ENCODE peak calls at places on chromosomes 7 and 10, in five cellular contexts. One of them, this sample, is unnamed.

GRCh38 chr10:34168429-34168828 is 646.7 kb downstream of the PARD3 start:
- DNase-seq in mesenchymal stem cell: no peak
- DNase-seq in trophoblast cell: no peak
- DNase-seq in H1: no peak
- DNase-seq in H9: no peak
- DNase-seq in this sample: no peak

GRCh38 chr7:42337225-42337905 is 100.4 kb upstream of the GLI3 start:
- DNase-seq in trophoblast cell: no peak
- DNase-seq in H9: no peak
- DNase-seq in H1: no peak
- DNase-seq in mesenchymal stem cell: no peak
- DNase-seq in this sample: no peak

GRCh38 chr10:15652757-15653156 is 67.0 kb downstream of the ITGA8 start:
- DNase-seq in trophoblast cell: no peak
- DNase-seq in mesenchymal stem cell: no peak
- DNase-seq in H9: no peak
- DNase-seq in H1: no peak
- DNase-seq in this sample: no peak

GRCh38 chr10:88507380-88507779 is 75.7 kb downstream of the RNLS start:
- DNase-seq in H9: no peak
- DNase-seq in H1: no peak
- DNase-seq in mesenchymal stem cell: no peak
- DNase-seq in trophoblast cell: no peak
- DNase-seq in this sample: no peak

GRCh38 chr10:15813415-15813814 is 46.9 kb downstream of the MINDY3 start:
- DNase-seq in trophoblast cell: no peak
- DNase-seq in H9: no peak
- DNase-seq in H1: no peak
- DNase-seq in mesenchymal stem cell: peak
- DNase-seq in this sample: no peak

GRCh38 chr10:43394868-43395267 is 14.1 kb downstream of the HNRNPF start:
- DNase-seq in H1: no peak
- DNase-seq in H9: no peak
- DNase-seq in trophoblast cell: no peak
- DNase-seq in mesenchymal stem cell: no peak
- DNase-seq in this sample: no peak

GRCh38 chr10:130353928-130354327 is 217.7 kb downstream of the GLRX3 start:
- DNase-seq in trophoblast cell: no peak
- DNase-seq in H9: no peak
- DNase-seq in mesenchymal stem cell: no peak
- DNase-seq in H1: no peak
- DNase-seq in this sample: no peak

GRCh38 chr7:140176811-140177702 is at the start of gene KDM7A:
- DNase-seq in trophoblast cell: peak
- DNase-seq in H1: peak
- DNase-seq in H9: peak
- DNase-seq in mesenchymal stem cell: peak
- DNase-seq in this sample: peak

GRCh38 chr10:97647556-97647955 is 7.1 kb downstream of the PI4K2A start:
- DNase-seq in mesenchymal stem cell: peak
- DNase-seq in H9: no peak
- DNase-seq in trophoblast cell: no peak
- DNase-seq in H1: no peak
- DNase-seq in this sample: no peak

GRCh38 chr10:110206988-110207804 is at the start of gene MXI1:
- DNase-seq in H1: peak
- DNase-seq in mesenchymal stem cell: peak
- DNase-seq in H9: peak
- DNase-seq in trophoblast cell: peak
- DNase-seq in this sample: peak

GRCh38 chr7:51142741-51143390 is 173.7 kb downstream of the COBL start:
- DNase-seq in mesenchymal stem cell: no peak
- DNase-seq in trophoblast cell: no peak
- DNase-seq in H1: peak
- DNase-seq in H9: no peak
- DNase-seq in this sample: no peak

GRCh38 chr7:130458256-130458655 is 17.4 kb upstream of the CEP41 start:
- DNase-seq in trophoblast cell: no peak
- DNase-seq in H9: no peak
- DNase-seq in mesenchymal stem cell: no peak
- DNase-seq in H1: no peak
- DNase-seq in this sample: no peak

GRCh38 chr7:130356760-130357611 is 12.4 kb downstream of the CPA5 start:
- DNase-seq in trophoblast cell: peak
- DNase-seq in H9: no peak
- DNase-seq in mesenchymal stem cell: peak
- DNase-seq in H1: no peak
- DNase-seq in this sample: no peak

GRCh38 chr7:93629291-93629801 is 54.8 kb upstream of the CALCR start:
- DNase-seq in trophoblast cell: no peak
- DNase-seq in H9: no peak
- DNase-seq in H1: no peak
- DNase-seq in mesenchymal stem cell: peak
- DNase-seq in this sample: no peak

GRCh38 chr7:142878315-142878714 is 7.2 kb downstream of the TRPV6 start:
- DNase-seq in H1: no peak
- DNase-seq in H9: no peak
- DNase-seq in trophoblast cell: no peak
- DNase-seq in mesenchymal stem cell: no peak
- DNase-seq in this sample: no peak

GRCh38 chr10:126133906-126134703 is 237.7 kb downstream of the FANK1 start:
- DNase-seq in H1: no peak
- DNase-seq in trophoblast cell: peak
- DNase-seq in H9: no peak
- DNase-seq in mesenchymal stem cell: peak
- DNase-seq in this sample: no peak

GRCh38 chr7:32259917-32260596 is 189.8 kb upstream of the PDE1C start:
- DNase-seq in H9: no peak
- DNase-seq in mesenchymal stem cell: no peak
- DNase-seq in trophoblast cell: no peak
- DNase-seq in H1: no peak
- DNase-seq in this sample: no peak

GRCh38 chr7:142927085-142927745 is 6.3 kb downstream of the TRPV5 start:
- DNase-seq in trophoblast cell: no peak
- DNase-seq in H1: no peak
- DNase-seq in mesenchymal stem cell: no peak
- DNase-seq in H9: no peak
- DNase-seq in this sample: no peak

GRCh38 chr7:16066805-16067459 is 354.4 kb downstream of the CRPPA start:
- DNase-seq in H9: no peak
- DNase-seq in trophoblast cell: no peak
- DNase-seq in H1: no peak
- DNase-seq in mesenchymal stem cell: peak
- DNase-seq in this sample: no peak

GRCh38 chr7:96013836-96014235 is 241.5 kb downstream of the DYNC1I1 start:
- DNase-seq in mesenchymal stem cell: no peak
- DNase-seq in H1: no peak
- DNase-seq in trophoblast cell: no peak
- DNase-seq in H9: no peak
- DNase-seq in this sample: no peak

GRCh38 chr7:119720541-119720940 is 552.4 kb upstream of the KCND2 start:
- DNase-seq in mesenchymal stem cell: peak
- DNase-seq in trophoblast cell: no peak
- DNase-seq in H1: no peak
- DNase-seq in H9: no peak
- DNase-seq in this sample: no peak

GRCh38 chr10:44234471-44234850 is 150.4 kb downstream of the CXCL12 start:
- DNase-seq in mesenchymal stem cell: no peak
- DNase-seq in H1: no peak
- DNase-seq in trophoblast cell: no peak
- DNase-seq in H9: peak
- DNase-seq in this sample: peak

GRCh38 chr10:49207113-49207512 is 18.9 kb upstream of the TMEM273 start:
- DNase-seq in mesenchymal stem cell: no peak
- DNase-seq in H1: no peak
- DNase-seq in H9: no peak
- DNase-seq in trophoblast cell: no peak
- DNase-seq in this sample: no peak

GRCh38 chr7:42237891-42238531 is 1.0 kb upstream of the GLI3 start:
- DNase-seq in H9: peak
- DNase-seq in H1: peak
- DNase-seq in trophoblast cell: no peak
- DNase-seq in mesenchymal stem cell: peak
- DNase-seq in this sample: peak

GRCh38 chr7:36391436-36392198 is 2.0 kb downstream of the ANLN start:
- DNase-seq in H9: no peak
- DNase-seq in H1: no peak
- DNase-seq in mesenchymal stem cell: peak
- DNase-seq in trophoblast cell: no peak
- DNase-seq in this sample: no peak

GRCh38 chr7:78635394-78635793 is 818.1 kb downstream of the MAGI2 start:
- DNase-seq in H1: no peak
- DNase-seq in mesenchymal stem cell: no peak
- DNase-seq in trophoblast cell: no peak
- DNase-seq in H9: no peak
- DNase-seq in this sample: no peak

GRCh38 chr7:130344248-130344866 is at the start of gene CPA5:
- DNase-seq in H9: no peak
- DNase-seq in H1: no peak
- DNase-seq in mesenchymal stem cell: no peak
- DNase-seq in trophoblast cell: no peak
- DNase-seq in this sample: no peak

GRCh38 chr10:4403638-4404252 is 422.3 kb upstream of the AKR1E2 start:
- DNase-seq in H9: no peak
- DNase-seq in trophoblast cell: no peak
- DNase-seq in mesenchymal stem cell: no peak
- DNase-seq in H1: no peak
- DNase-seq in this sample: no peak

GRCh38 chr10:4409281-4409680 is 416.7 kb upstream of the AKR1E2 start:
- DNase-seq in mesenchymal stem cell: no peak
- DNase-seq in H9: no peak
- DNase-seq in trophoblast cell: no peak
- DNase-seq in H1: no peak
- DNase-seq in this sample: no peak

GRCh38 chr10:4407783-4408182 is 418.2 kb upstream of the AKR1E2 start:
- DNase-seq in H9: no peak
- DNase-seq in mesenchymal stem cell: peak
- DNase-seq in trophoblast cell: no peak
- DNase-seq in H1: no peak
- DNase-seq in this sample: no peak

DNA sequence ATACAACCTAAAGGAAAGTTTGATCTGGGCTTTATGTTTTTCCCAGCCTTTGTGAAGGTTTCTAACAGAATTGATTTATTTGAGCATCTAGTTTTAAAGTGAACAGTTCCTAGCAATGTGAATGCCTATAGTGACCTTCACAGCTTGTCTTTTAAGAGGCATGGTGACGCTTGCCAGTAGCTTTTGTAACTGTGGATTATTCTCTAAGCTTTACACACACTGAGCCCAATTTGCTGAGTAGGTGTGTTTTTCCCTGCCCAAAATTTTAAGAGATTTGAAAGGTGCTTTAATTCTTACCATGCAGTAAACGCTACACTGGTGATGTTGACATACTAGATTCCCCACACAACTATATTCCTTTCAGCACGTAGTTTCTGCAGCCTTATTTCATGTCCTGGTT is 420.2 kb upstream of the AKR1E2 start:
- DNase-seq in trophoblast cell: no peak
- DNase-seq in H1: no peak
- DNase-seq in mesenchymal stem cell: no peak
- DNase-seq in H9: no peak
- DNase-seq in this sample: no peak
- H2BK12ac ChIP-seq in trophoblast cell: no peak
- H2BK12ac ChIP-seq in H1: no peak
- H2BK12ac ChIP-seq in mesenchymal stem cell: peak
- H2BK12ac ChIP-seq in H9: no peak
- H2BK12ac ChIP-seq in this sample: no peak

DNA sequence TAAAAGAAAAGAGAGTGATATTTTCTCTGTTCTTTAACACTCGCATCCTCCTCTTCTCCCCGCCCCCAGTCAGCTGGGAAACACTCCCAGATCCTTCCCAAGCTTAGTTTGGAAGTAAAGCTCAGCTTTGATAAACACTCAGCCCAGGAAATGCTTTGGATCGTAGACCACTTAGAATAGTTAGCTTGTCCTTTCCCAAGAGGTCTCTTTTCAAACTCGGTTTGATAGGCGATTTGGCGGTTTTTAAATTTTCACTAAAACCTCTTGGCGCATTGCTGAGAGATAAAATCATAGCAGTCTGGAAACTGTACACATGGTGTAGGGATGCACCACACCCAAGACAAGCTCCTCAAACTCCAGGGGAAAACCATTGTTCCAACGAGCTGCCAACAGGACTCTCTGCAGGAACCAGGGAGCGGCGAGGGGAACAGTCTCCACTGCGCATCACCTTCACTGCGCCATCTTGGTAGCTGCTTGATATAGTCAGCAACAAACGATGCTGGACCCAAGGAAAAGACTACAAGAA is 22.3 kb downstream of the SMURF1 start:
- DNase-seq in trophoblast cell: no peak
- DNase-seq in mesenchymal stem cell: peak
- DNase-seq in H9: no peak
- DNase-seq in H1: no peak
- DNase-seq in this sample: no peak
- H4K91ac ChIP-seq in trophoblast cell: no peak
- H4K91ac ChIP-seq in mesenchymal stem cell: peak
- H4K91ac ChIP-seq in H9: no peak
- H4K91ac ChIP-seq in H1: no peak
- H4K91ac ChIP-seq in this sample: no peak

DNA sequence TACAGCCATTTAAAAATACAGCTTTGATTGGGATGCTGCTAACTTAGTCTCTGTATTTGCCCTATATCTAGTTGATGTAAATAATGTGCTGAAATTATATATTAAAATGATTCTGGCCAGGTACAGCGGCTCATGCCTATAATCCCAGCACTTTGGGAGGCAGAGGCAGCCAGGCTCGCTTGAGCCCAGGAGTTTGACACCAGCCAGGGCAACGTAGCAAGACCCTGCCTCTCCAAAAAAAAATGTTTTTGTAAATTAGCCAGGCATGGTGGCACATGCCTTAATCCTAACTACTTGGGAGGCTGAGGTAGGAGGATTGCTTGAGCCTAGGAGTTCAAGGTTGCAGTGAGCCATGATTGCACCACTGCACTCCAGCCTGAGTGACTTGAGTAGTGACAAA is 143.8 kb upstream of the CELF2 start:
- DNase-seq in H1: no peak
- DNase-seq in trophoblast cell: no peak
- DNase-seq in H9: no peak
- DNase-seq in mesenchymal stem cell: no peak
- DNase-seq in this sample: no peak
- H2BK12ac ChIP-seq in H1: no peak
- H2BK12ac ChIP-seq in trophoblast cell: no peak
- H2BK12ac ChIP-seq in H9: no peak
- H2BK12ac ChIP-seq in mesenchymal stem cell: peak
- H2BK12ac ChIP-seq in this sample: no peak

GRCh38 chr10:5557040-5557721 is 32.4 kb downstream of the CALML3 start:
- DNase-seq in H9: no peak
- DNase-seq in H1: no peak
- DNase-seq in trophoblast cell: no peak
- DNase-seq in mesenchymal stem cell: no peak
- DNase-seq in this sample: no peak
- H4K91ac ChIP-seq in H9: no peak
- H4K91ac ChIP-seq in H1: no peak
- H4K91ac ChIP-seq in trophoblast cell: peak
- H4K91ac ChIP-seq in mesenchymal stem cell: no peak
- H4K91ac ChIP-seq in this sample: no peak